ENCODE peak calls at places on chromosomes 2 and 18, in four cellular contexts. One of them, this sample, is unnamed.

GRCh38 chr2:46298522-46299351 is 1.5 kb downstream of the EPAS1 start:
- DNase-seq in IMR-90: peak
- DNase-seq in epithelial cell of esophagus: peak
- DNase-seq in ovary: peak
- DNase-seq in this sample: peak

GRCh38 chr18:58501497-58501896 is 127.4 kb downstream of the ALPK2 start:
- DNase-seq in IMR-90: no peak
- DNase-seq in epithelial cell of esophagus: no peak
- DNase-seq in ovary: no peak
- DNase-seq in this sample: no peak

GRCh38 chr2:21467910-21468309 is 344.1 kb downstream of the TDRD15 start:
- DNase-seq in IMR-90: peak
- DNase-seq in epithelial cell of esophagus: no peak
- DNase-seq in ovary: no peak
- DNase-seq in this sample: no peak

GRCh38 chr2:23824777-23825212 is 102.1 kb downstream of the ATAD2B start:
- DNase-seq in IMR-90: peak
- DNase-seq in epithelial cell of esophagus: peak
- DNase-seq in ovary: no peak
- DNase-seq in this sample: peak

GRCh38 chr2:13666582-13667414 is 950.1 kb downstream of the TRIB2 start:
- DNase-seq in IMR-90: no peak
- DNase-seq in epithelial cell of esophagus: no peak
- DNase-seq in ovary: no peak
- DNase-seq in this sample: no peak

GRCh38 chr2:151905963-151906632 is 77.9 kb upstream of the ARL5A start:
- DNase-seq in IMR-90: no peak
- DNase-seq in epithelial cell of esophagus: no peak
- DNase-seq in ovary: no peak
- DNase-seq in this sample: no peak

GRCh38 chr2:66462196-66462825 is 27.4 kb downstream of the MEIS1 start:
- DNase-seq in IMR-90: no peak
- DNase-seq in epithelial cell of esophagus: no peak
- DNase-seq in ovary: no peak
- DNase-seq in this sample: no peak

GRCh38 chr2:102094917-102095316 is 47.6 kb upstream of the IL1R1 start:
- DNase-seq in IMR-90: peak
- DNase-seq in epithelial cell of esophagus: peak
- DNase-seq in ovary: no peak
- DNase-seq in this sample: peak

GRCh38 chr2:128464456-128464855 is 145.8 kb upstream of the HS6ST1 start:
- DNase-seq in IMR-90: no peak
- DNase-seq in epithelial cell of esophagus: no peak
- DNase-seq in ovary: no peak
- DNase-seq in this sample: no peak

GRCh38 chr2:36147670-36148390 is 207.7 kb upstream of the CRIM1 start:
- DNase-seq in IMR-90: no peak
- DNase-seq in epithelial cell of esophagus: no peak
- DNase-seq in ovary: no peak
- DNase-seq in this sample: no peak

GRCh38 chr18:58350526-58350925 is 278.4 kb downstream of the ALPK2 start:
- DNase-seq in IMR-90: peak
- DNase-seq in epithelial cell of esophagus: no peak
- DNase-seq in ovary: no peak
- DNase-seq in this sample: no peak

GRCh38 chr2:235951980-235952379 is 216.2 kb downstream of the GBX2 start:
- DNase-seq in IMR-90: no peak
- DNase-seq in epithelial cell of esophagus: peak
- DNase-seq in ovary: no peak
- DNase-seq in this sample: no peak

GRCh38 chr2:84830095-84830494 is 50.8 kb downstream of the TRABD2A start:
- DNase-seq in IMR-90: no peak
- DNase-seq in epithelial cell of esophagus: peak
- DNase-seq in ovary: peak
- DNase-seq in this sample: peak

GRCh38 chr2:25570161-25570840 is 103.1 kb downstream of the DTNB start:
- DNase-seq in IMR-90: peak
- DNase-seq in epithelial cell of esophagus: no peak
- DNase-seq in ovary: no peak
- DNase-seq in this sample: no peak

GRCh38 chr2:25566694-25567093 is 106.7 kb downstream of the DTNB start:
- DNase-seq in IMR-90: peak
- DNase-seq in epithelial cell of esophagus: no peak
- DNase-seq in ovary: no peak
- DNase-seq in this sample: no peak

GRCh38 chr2:25566094-25566493 is 107.3 kb downstream of the DTNB start:
- DNase-seq in IMR-90: no peak
- DNase-seq in epithelial cell of esophagus: no peak
- DNase-seq in ovary: no peak
- DNase-seq in this sample: no peak

GRCh38 chr2:25572638-25573037 is 100.7 kb downstream of the DTNB start:
- DNase-seq in IMR-90: no peak
- DNase-seq in epithelial cell of esophagus: no peak
- DNase-seq in ovary: no peak
- DNase-seq in this sample: no peak

DNA sequence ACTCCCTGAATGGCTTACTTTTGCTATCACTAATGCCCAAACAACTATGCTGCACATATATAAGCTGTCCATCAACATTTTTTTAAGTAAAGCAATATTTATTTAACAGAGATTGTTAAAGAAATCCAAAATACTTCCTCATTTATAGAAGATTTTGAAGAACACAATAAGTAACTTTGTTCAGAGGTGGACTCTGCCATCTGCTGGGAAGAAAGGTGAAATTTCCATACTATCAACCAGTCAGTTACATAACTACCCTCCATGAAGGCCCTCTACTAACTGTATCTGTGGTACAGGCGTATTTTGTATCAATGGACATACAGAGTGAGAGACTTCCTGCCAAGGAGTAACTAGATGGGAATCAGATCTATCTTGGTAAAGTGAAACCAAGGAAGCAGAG is 106.0 kb downstream of the DTNB start:
- DNase-seq in IMR-90: peak
- DNase-seq in epithelial cell of esophagus: peak
- DNase-seq in ovary: no peak
- DNase-seq in this sample: peak
- TF ChIP-seq CTCF in IMR-90: peak
- TF ChIP-seq CTCF in epithelial cell of esophagus: peak
- TF ChIP-seq CTCF in ovary: no peak
- TF ChIP-seq CTCF in this sample: peak

GRCh38 chr18:25047983-25048382 is 304.0 kb downstream of the ZNF521 start:
- DNase-seq in IMR-90: no peak
- DNase-seq in epithelial cell of esophagus: peak
- DNase-seq in ovary: no peak
- DNase-seq in this sample: no peak
- TF ChIP-seq CTCF in IMR-90: no peak
- TF ChIP-seq CTCF in epithelial cell of esophagus: no peak
- TF ChIP-seq CTCF in ovary: no peak
- TF ChIP-seq CTCF in this sample: no peak

GRCh38 chr2:50535256-50535655 is 496.7 kb downstream of the NRXN1 start:
- DNase-seq in IMR-90: no peak
- DNase-seq in epithelial cell of esophagus: no peak
- DNase-seq in ovary: no peak
- DNase-seq in this sample: no peak

GRCh38 chr2:50538137-50538536 is 493.8 kb downstream of the NRXN1 start:
- DNase-seq in IMR-90: no peak
- DNase-seq in epithelial cell of esophagus: no peak
- DNase-seq in ovary: no peak
- DNase-seq in this sample: no peak

DNA sequence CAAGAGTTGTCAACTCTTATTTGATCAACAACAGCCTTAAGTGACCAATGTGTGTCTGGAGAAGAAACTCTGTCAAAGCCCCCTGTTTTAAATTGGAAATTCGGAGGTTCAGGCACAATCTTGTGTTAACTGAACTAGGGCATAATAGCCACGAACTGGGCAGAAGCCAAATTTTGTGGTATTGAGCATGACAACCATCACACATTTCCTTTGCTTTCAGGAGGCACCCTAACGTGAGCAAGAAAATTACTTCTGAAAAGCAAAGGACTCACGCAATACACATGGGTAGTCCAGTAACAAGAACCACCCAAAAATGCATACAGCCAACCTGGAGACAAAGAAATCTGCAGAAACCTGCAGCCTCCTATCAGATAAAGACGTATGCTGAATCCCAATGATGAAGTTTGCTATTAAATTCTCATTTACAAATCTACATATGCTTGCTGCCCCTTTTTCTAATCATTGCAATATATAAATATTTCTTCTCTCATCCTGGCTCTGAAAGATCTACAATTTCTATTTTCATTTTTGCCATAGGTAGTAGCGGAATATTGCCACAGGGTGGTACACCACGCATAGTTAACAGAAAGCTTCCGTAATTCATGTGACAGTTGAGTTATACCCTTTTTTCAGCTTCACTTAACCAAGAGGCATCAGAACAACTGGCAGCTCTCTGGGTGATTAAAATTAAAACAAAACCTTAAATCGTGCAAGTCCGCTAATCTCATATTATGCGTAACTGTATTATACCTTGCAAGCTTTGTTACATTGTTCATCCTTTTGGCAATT is 495.8 kb downstream of the NRXN1 start:
- DNase-seq in IMR-90: peak
- DNase-seq in epithelial cell of esophagus: peak
- DNase-seq in ovary: no peak
- DNase-seq in this sample: peak
- TF ChIP-seq CTCF in IMR-90: peak
- TF ChIP-seq CTCF in epithelial cell of esophagus: peak
- TF ChIP-seq CTCF in ovary: peak
- TF ChIP-seq CTCF in this sample: peak

GRCh38 chr2:126637393-126637792 is 18.6 kb upstream of the GYPC start:
- DNase-seq in IMR-90: no peak
- DNase-seq in epithelial cell of esophagus: no peak
- DNase-seq in ovary: no peak
- DNase-seq in this sample: no peak

GRCh38 chr2:126638781-126639180 is 17.2 kb upstream of the GYPC start:
- DNase-seq in IMR-90: no peak
- DNase-seq in epithelial cell of esophagus: no peak
- DNase-seq in ovary: no peak
- DNase-seq in this sample: no peak

GRCh38 chr2:126639276-126639675 is 16.7 kb upstream of the GYPC start:
- DNase-seq in IMR-90: no peak
- DNase-seq in epithelial cell of esophagus: no peak
- DNase-seq in ovary: no peak
- DNase-seq in this sample: no peak

GRCh38 chr2:126635281-126635680 is 20.7 kb upstream of the GYPC start:
- DNase-seq in IMR-90: no peak
- DNase-seq in epithelial cell of esophagus: no peak
- DNase-seq in ovary: no peak
- DNase-seq in this sample: no peak

GRCh38 chr2:126634273-126634861 is 21.6 kb upstream of the GYPC start:
- DNase-seq in IMR-90: peak
- DNase-seq in epithelial cell of esophagus: peak
- DNase-seq in ovary: no peak
- DNase-seq in this sample: peak
- TF ChIP-seq CTCF in IMR-90: peak
- TF ChIP-seq CTCF in epithelial cell of esophagus: peak
- TF ChIP-seq CTCF in ovary: no peak
- TF ChIP-seq CTCF in this sample: peak

DNA sequence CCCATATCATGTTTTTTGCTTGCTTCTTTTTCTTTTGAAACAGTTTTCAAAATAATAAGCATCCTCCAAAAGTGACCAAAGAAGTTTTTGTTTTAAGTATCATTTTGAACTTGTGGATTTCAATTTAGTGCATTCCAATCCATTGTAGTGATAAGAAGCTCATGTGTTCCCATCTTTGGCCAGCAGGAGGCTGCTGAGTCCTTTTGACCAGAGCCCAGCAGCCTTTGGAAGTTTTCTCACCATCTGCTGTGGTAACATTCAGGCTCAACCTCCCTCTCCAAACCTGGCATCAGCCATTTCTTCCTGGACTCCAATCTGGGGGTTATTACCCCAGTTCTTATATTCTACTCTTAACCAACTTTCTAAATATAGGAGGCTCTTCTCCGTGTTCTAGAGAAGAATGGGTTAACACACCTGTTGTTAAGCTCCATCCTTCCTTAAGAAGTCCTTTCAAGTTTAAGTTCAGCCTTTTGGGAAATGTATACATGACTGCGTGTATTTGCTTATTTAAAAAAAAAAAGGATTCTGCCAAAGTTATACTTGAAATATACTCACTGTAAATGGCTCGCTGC is 39.0 kb upstream of the MAL start:
- DNase-seq in IMR-90: peak
- DNase-seq in epithelial cell of esophagus: peak
- DNase-seq in ovary: no peak
- DNase-seq in this sample: peak
- TF ChIP-seq CTCF in IMR-90: peak
- TF ChIP-seq CTCF in epithelial cell of esophagus: peak
- TF ChIP-seq CTCF in ovary: no peak
- TF ChIP-seq CTCF in this sample: peak

DNA sequence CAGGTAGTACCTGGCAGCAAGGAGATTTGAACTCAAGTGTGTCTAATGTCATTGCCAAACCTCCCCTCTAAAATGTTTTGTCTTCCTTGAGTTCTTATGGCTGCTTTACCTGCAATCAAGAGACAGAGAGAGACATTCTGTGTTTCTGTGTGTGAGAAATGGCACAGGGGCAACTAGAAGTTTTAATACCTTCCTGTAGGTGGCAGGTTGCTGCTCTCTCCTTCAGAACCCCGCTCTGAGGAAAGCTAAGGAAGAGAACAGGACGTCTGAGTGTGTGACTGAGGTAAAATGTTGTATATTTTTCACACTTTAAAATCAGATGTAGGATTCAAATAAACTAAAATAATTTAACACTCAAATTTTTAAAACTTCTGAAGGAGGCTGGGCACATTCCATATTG is 19.2 kb downstream of the DTNA start:
- DNase-seq in IMR-90: no peak
- DNase-seq in epithelial cell of esophagus: peak
- DNase-seq in ovary: no peak
- DNase-seq in this sample: peak
- TF ChIP-seq CTCF in IMR-90: peak
- TF ChIP-seq CTCF in epithelial cell of esophagus: peak
- TF ChIP-seq CTCF in ovary: no peak
- TF ChIP-seq CTCF in this sample: peak

GRCh38 chr18:54622084-54622483 is 31.0 kb downstream of the DYNAP start:
- DNase-seq in IMR-90: no peak
- DNase-seq in epithelial cell of esophagus: no peak
- DNase-seq in ovary: no peak
- DNase-seq in this sample: no peak
- TF ChIP-seq CTCF in IMR-90: peak
- TF ChIP-seq CTCF in epithelial cell of esophagus: peak
- TF ChIP-seq CTCF in ovary: no peak
- TF ChIP-seq CTCF in this sample: no peak